ENCODE peak calls at places on chromosomes 5 and 9, in four cellular contexts. One of them, this sample, is unnamed.

GRCh38 chr5:123099514-123100151 is 10.6 kb downstream of the PRDM6 start:
- DNase-seq in endothelial cell: peak
- DNase-seq in cardiac muscle cell: peak
- DNase-seq in dorsolateral prefrontal cortex: no peak
- DNase-seq in this sample: no peak

GRCh38 chr9:128683340-128684064 is 5.5 kb upstream of the SET start:
- DNase-seq in endothelial cell: no peak
- DNase-seq in cardiac muscle cell: peak
- DNase-seq in dorsolateral prefrontal cortex: no peak
- DNase-seq in this sample: no peak

GRCh38 chr5:57805732-57806131 is 323.1 kb upstream of the ACTBL2 start:
- DNase-seq in endothelial cell: no peak
- DNase-seq in cardiac muscle cell: no peak
- DNase-seq in dorsolateral prefrontal cortex: no peak
- DNase-seq in this sample: no peak

GRCh38 chr5:154384480-154385235 is 61.1 kb upstream of the SAP30L start:
- DNase-seq in endothelial cell: no peak
- DNase-seq in cardiac muscle cell: no peak
- DNase-seq in dorsolateral prefrontal cortex: no peak
- DNase-seq in this sample: no peak

GRCh38 chr5:139043127-139043905 is 154.9 kb downstream of the SIL1 start:
- DNase-seq in endothelial cell: no peak
- DNase-seq in cardiac muscle cell: no peak
- DNase-seq in dorsolateral prefrontal cortex: no peak
- DNase-seq in this sample: no peak

GRCh38 chr5:58268263-58268662 is 191.6 kb downstream of the PLK2 start:
- DNase-seq in endothelial cell: no peak
- DNase-seq in cardiac muscle cell: no peak
- DNase-seq in dorsolateral prefrontal cortex: no peak
- DNase-seq in this sample: no peak

GRCh38 chr5:39266442-39266841 is 47.1 kb upstream of the FYB1 start:
- DNase-seq in endothelial cell: no peak
- DNase-seq in cardiac muscle cell: no peak
- DNase-seq in dorsolateral prefrontal cortex: no peak
- DNase-seq in this sample: no peak

GRCh38 chr9:38038307-38039089 is 30.5 kb downstream of the SHB start:
- DNase-seq in endothelial cell: no peak
- DNase-seq in cardiac muscle cell: peak
- DNase-seq in dorsolateral prefrontal cortex: no peak
- DNase-seq in this sample: no peak

GRCh38 chr9:84258371-84258770 is 82.2 kb downstream of the SLC28A3 start:
- DNase-seq in endothelial cell: no peak
- DNase-seq in cardiac muscle cell: no peak
- DNase-seq in dorsolateral prefrontal cortex: no peak
- DNase-seq in this sample: no peak

GRCh38 chr9:88477300-88477751 is 57.7 kb upstream of the NXNL2 start:
- DNase-seq in endothelial cell: no peak
- DNase-seq in cardiac muscle cell: no peak
- DNase-seq in dorsolateral prefrontal cortex: no peak
- DNase-seq in this sample: no peak

GRCh38 chr9:131100445-131100844 is 4.1 kb downstream of the AIF1L start:
- DNase-seq in endothelial cell: no peak
- DNase-seq in cardiac muscle cell: peak
- DNase-seq in dorsolateral prefrontal cortex: no peak
- DNase-seq in this sample: no peak

GRCh38 chr5:150400020-150400326 is 12.7 kb downstream of the CD74 start:
- DNase-seq in endothelial cell: no peak
- DNase-seq in cardiac muscle cell: no peak
- DNase-seq in dorsolateral prefrontal cortex: no peak
- DNase-seq in this sample: no peak

GRCh38 chr5:157602505-157602904 is 26.9 kb upstream of the ADAM19 start:
- DNase-seq in endothelial cell: no peak
- DNase-seq in cardiac muscle cell: no peak
- DNase-seq in dorsolateral prefrontal cortex: no peak
- DNase-seq in this sample: no peak

GRCh38 chr9:89967527-89967926 is 362.7 kb downstream of the GADD45G start:
- DNase-seq in endothelial cell: no peak
- DNase-seq in cardiac muscle cell: no peak
- DNase-seq in dorsolateral prefrontal cortex: no peak
- DNase-seq in this sample: no peak

GRCh38 chr5:56490971-56491468 is 257.9 kb upstream of the ANKRD55 start:
- DNase-seq in endothelial cell: no peak
- DNase-seq in cardiac muscle cell: peak
- DNase-seq in dorsolateral prefrontal cortex: no peak
- DNase-seq in this sample: no peak

GRCh38 chr9:115593587-115594091 is 475.7 kb upstream of the TNC start:
- DNase-seq in endothelial cell: peak
- DNase-seq in cardiac muscle cell: peak
- DNase-seq in dorsolateral prefrontal cortex: no peak
- DNase-seq in this sample: no peak

GRCh38 chr5:65986050-65986451 is 59.7 kb downstream of the ERBIN start:
- DNase-seq in endothelial cell: no peak
- DNase-seq in cardiac muscle cell: no peak
- DNase-seq in dorsolateral prefrontal cortex: no peak
- DNase-seq in this sample: no peak

GRCh38 chr9:90307177-90307833 is 335.3 kb downstream of the DIRAS2 start:
- DNase-seq in endothelial cell: no peak
- DNase-seq in cardiac muscle cell: peak
- DNase-seq in dorsolateral prefrontal cortex: no peak
- DNase-seq in this sample: no peak

GRCh38 chr9:134024828-134025605 is at the start of gene BRD3OS:
- DNase-seq in endothelial cell: peak
- DNase-seq in cardiac muscle cell: peak
- DNase-seq in dorsolateral prefrontal cortex: peak
- DNase-seq in this sample: peak

GRCh38 chr9:134026561-134026960 is 1.3 kb downstream of the BRD3OS start:
- DNase-seq in endothelial cell: no peak
- DNase-seq in cardiac muscle cell: no peak
- DNase-seq in dorsolateral prefrontal cortex: no peak
- DNase-seq in this sample: no peak

GRCh38 chr9:134026981-134027380 is 1.7 kb downstream of the BRD3OS start:
- DNase-seq in endothelial cell: no peak
- DNase-seq in cardiac muscle cell: no peak
- DNase-seq in dorsolateral prefrontal cortex: no peak
- DNase-seq in this sample: no peak

GRCh38 chr9:134024393-134024792 is 888 bp upstream of the BRD3OS start:
- DNase-seq in endothelial cell: no peak
- DNase-seq in cardiac muscle cell: no peak
- DNase-seq in dorsolateral prefrontal cortex: no peak
- DNase-seq in this sample: no peak

GRCh38 chr9:134025606-134026541 is 593 bp downstream of the BRD3OS start:
- DNase-seq in endothelial cell: peak
- DNase-seq in cardiac muscle cell: peak
- DNase-seq in dorsolateral prefrontal cortex: no peak
- DNase-seq in this sample: no peak
- TF ChIP-seq CTCF in endothelial cell: peak
- TF ChIP-seq CTCF in cardiac muscle cell: peak
- TF ChIP-seq CTCF in dorsolateral prefrontal cortex: no peak
- TF ChIP-seq CTCF in this sample: no peak

GRCh38 chr5:117947121-117947520 is 1041.2 kb downstream of the DTWD2 start:
- DNase-seq in endothelial cell: no peak
- DNase-seq in cardiac muscle cell: no peak
- DNase-seq in dorsolateral prefrontal cortex: no peak
- DNase-seq in this sample: no peak
- TF ChIP-seq CTCF in endothelial cell: no peak
- TF ChIP-seq CTCF in cardiac muscle cell: no peak
- TF ChIP-seq CTCF in dorsolateral prefrontal cortex: no peak
- TF ChIP-seq CTCF in this sample: no peak

GRCh38 chr9:98678244-98678842 is 30.4 kb downstream of the GABBR2 start:
- DNase-seq in endothelial cell: peak
- DNase-seq in cardiac muscle cell: peak
- DNase-seq in dorsolateral prefrontal cortex: no peak
- DNase-seq in this sample: no peak
- TF ChIP-seq CTCF in endothelial cell: peak
- TF ChIP-seq CTCF in cardiac muscle cell: peak
- TF ChIP-seq CTCF in dorsolateral prefrontal cortex: no peak
- TF ChIP-seq CTCF in this sample: no peak

GRCh38 chr5:6837519-6838110 is 124.4 kb downstream of the TENT4A start:
- DNase-seq in endothelial cell: peak
- DNase-seq in cardiac muscle cell: peak
- DNase-seq in dorsolateral prefrontal cortex: no peak
- DNase-seq in this sample: no peak
- TF ChIP-seq CTCF in endothelial cell: peak
- TF ChIP-seq CTCF in cardiac muscle cell: peak
- TF ChIP-seq CTCF in dorsolateral prefrontal cortex: no peak
- TF ChIP-seq CTCF in this sample: no peak

GRCh38 chr5:12114075-12114474 is 209.8 kb upstream of the CTNND2 start:
- DNase-seq in endothelial cell: no peak
- DNase-seq in cardiac muscle cell: no peak
- DNase-seq in dorsolateral prefrontal cortex: no peak
- DNase-seq in this sample: no peak

GRCh38 chr5:12119657-12120056 is 215.4 kb upstream of the CTNND2 start:
- DNase-seq in endothelial cell: no peak
- DNase-seq in cardiac muscle cell: no peak
- DNase-seq in dorsolateral prefrontal cortex: no peak
- DNase-seq in this sample: no peak
- TF ChIP-seq CTCF in endothelial cell: no peak
- TF ChIP-seq CTCF in cardiac muscle cell: no peak
- TF ChIP-seq CTCF in dorsolateral prefrontal cortex: no peak
- TF ChIP-seq CTCF in this sample: no peak

DNA sequence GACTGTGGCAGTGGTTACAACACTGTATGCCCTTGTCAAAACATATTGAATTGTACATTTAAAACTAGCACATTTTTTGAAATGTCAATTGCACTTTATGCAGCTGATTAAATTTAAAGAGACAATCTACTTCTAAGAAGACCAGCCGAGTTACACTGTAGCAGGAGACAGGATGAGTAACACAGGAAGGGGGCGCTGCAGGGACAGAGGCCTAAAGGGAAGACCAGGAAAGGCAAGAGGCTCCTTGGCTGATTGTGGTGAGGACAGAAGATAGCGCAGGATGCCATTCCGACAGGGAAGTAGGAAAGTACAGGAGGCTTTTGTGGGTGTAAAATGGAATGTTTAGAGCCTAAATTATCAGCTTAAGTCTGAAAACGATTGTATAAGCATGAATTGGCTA is 28.2 kb upstream of the PPP2R2B start:
- DNase-seq in endothelial cell: peak
- DNase-seq in cardiac muscle cell: no peak
- DNase-seq in dorsolateral prefrontal cortex: peak
- DNase-seq in this sample: no peak
- TF ChIP-seq CTCF in endothelial cell: peak
- TF ChIP-seq CTCF in cardiac muscle cell: no peak
- TF ChIP-seq CTCF in dorsolateral prefrontal cortex: no peak
- TF ChIP-seq CTCF in this sample: no peak